ENCODE peak calls at places on chromosomes 16 and 17, in seven cellular contexts. O is amygdala; T is activated CD4-positive, CD25-positive, alpha-beta regulatory T cell; H is activated T-helper 1 cell treated with Interleukin-2 at 50 U/mL for 16 hours; D is AG08395; F is NCI-H1092; W is AML-193. P is an unnamed sample.

GRCh38 chr16:84600343-84601229 is 17.3 kb downstream of the COTL1 start:
- DNase-seq in O (no peak), T (no peak), H (no peak), D (no peak), F (no peak), W (peak), P (no peak)

GRCh38 chr16:84198401-84198800 is 7.4 kb downstream of the ADAD2 start:
- DNase-seq in O (no peak), T (no peak), H (no peak), D (peak), F (no peak), W (no peak), P (peak)

GRCh38 chr16:2224183-2224486 is 744 bp downstream of the E4F1 start:
- DNase-seq in O (no peak), T (no peak), H (no peak), D (peak), F (no peak), W (peak), P (no peak)

GRCh38 chr16:84356591-84357116 is 11.7 kb upstream of the ATP2C2 start:
- DNase-seq in O (peak), T (no peak), H (no peak), D (no peak), F (peak), W (no peak), P (no peak)

GRCh38 chr17:51046527-51047384 is 73.9 kb downstream of the SPAG9 start:
- DNase-seq in O (peak), T (no peak), H (no peak), D (peak), F (peak), W (no peak), P (peak)

GRCh38 chr17:80880650-80880989 is 111.0 kb upstream of the CHMP6 start:
- DNase-seq in O (no peak), T (no peak), H (no peak), D (no peak), F (no peak), W (no peak), P (no peak)

GRCh38 chr17:2251098-2251497 is 52.5 kb downstream of the SMG6 start:
- DNase-seq in O (no peak), T (no peak), H (no peak), D (no peak), F (no peak), W (no peak), P (no peak)

GRCh38 chr17:61157246-61157887 is 242.3 kb upstream of the TBX2 start:
- DNase-seq in O (no peak), T (no peak), H (no peak), D (peak), F (peak), W (peak), P (no peak)

GRCh38 chr16:22007159-22007508 is 777 bp upstream of the MOSMO start:
- DNase-seq in O (no peak), T (no peak), H (no peak), D (no peak), F (no peak), W (no peak), P (no peak)

GRCh38 chr17:74776044-74776962 is at the start of gene NAT9:
- DNase-seq in O (peak), T (peak), H (peak), D (peak), F (peak), W (peak), P (peak)

GRCh38 chr16:56603589-56603988 is 4.8 kb upstream of the MT2A start:
- DNase-seq in O (no peak), T (no peak), H (no peak), D (peak), F (peak), W (peak), P (no peak)

GRCh38 chr17:73292031-73292531 is 19.7 kb downstream of the CDC42EP4 start:
- DNase-seq in O (no peak), T (no peak), H (no peak), D (peak), F (no peak), W (no peak), P (no peak)

GRCh38 chr16:4172070-4172469 is 55.8 kb upstream of the ADCY9 start:
- DNase-seq in O (no peak), T (no peak), H (no peak), D (peak), F (no peak), W (no peak), P (no peak)

GRCh38 chr17:43349142-43349541 is 49.7 kb upstream of the ARL4D start:
- DNase-seq in O (no peak), T (no peak), H (no peak), D (no peak), F (no peak), W (peak), P (no peak)

GRCh38 chr16:75062135-75062943 is 54.2 kb downstream of the LDHD start:
- DNase-seq in O (no peak), T (no peak), H (no peak), D (no peak), F (no peak), W (no peak), P (no peak)

GRCh38 chr16:60419859-60420258 is 1616.4 kb downstream of the CDH8 start:
- DNase-seq in O (no peak), T (no peak), H (no peak), D (no peak), F (no peak), W (no peak), P (no peak)

GRCh38 chr17:76053230-76054111 is 18.8 kb downstream of the SRP68 start:
- DNase-seq in O (no peak), T (no peak), H (no peak), D (peak), F (no peak), W (no peak), P (no peak)

GRCh38 chr17:79559111-79559887 is 51.6 kb downstream of the RBFOX3 start:
- DNase-seq in O (no peak), T (no peak), H (no peak), D (no peak), F (no peak), W (no peak), P (no peak)

GRCh38 chr17:81912441-81913309 is 1.5 kb upstream of the PCYT2 start:
- DNase-seq in O (no peak), T (no peak), H (no peak), D (no peak), F (no peak), W (no peak), P (no peak)

GRCh38 chr17:9845306-9845705 is 19.6 kb downstream of the GLP2R start:
- DNase-seq in O (no peak), T (no peak), H (no peak), D (no peak), F (no peak), W (no peak), P (no peak)

GRCh38 chr17:43530303-43531081 is 15.6 kb downstream of the ETV4 start:
- DNase-seq in O (no peak), T (no peak), H (no peak), D (peak), F (peak), W (no peak), P (peak)

P was measured in brain pericyte.